ENCODE peak calls at places on chromosomes 13 and 19, in seven cellular contexts. I is A172; P is omental fat pad; L is HFFc6; M is activated CD4-positive, alpha-beta T cell treated with anti-CD3 and anti-CD28 coated beads, Interleukin-2, amount 50 U/mL, for 4 hours; E is iPS DF 19.7; Q is colonic mucosa. V is an unnamed sample.

GRCh38 chr13:37905736-37906135 is 36.2 kb upstream of the TRPC4 start:
- DNase-seq in I (peak; percentile 11), P (no peak), L (no peak), M (no peak), E (no peak), Q (no peak), V (no peak)

GRCh38 chr19:30931307-30931706 is 417.9 kb downstream of the TSHZ3 start:
- DNase-seq in I (no peak), P (no peak), L (no peak), M (no peak), E (no peak), Q (no peak), V (no peak)

GRCh38 chr19:9674669-9675357 is at the start of gene ZNF562:
- DNase-seq in I (peak; percentile 89), P (peak; percentile 64), L (peak; percentile 81), M (peak; percentile 78), E (peak; percentile 67), Q (peak; percentile 91), V (peak; percentile 88)

GRCh38 chr13:112940236-112940635 is 28.8 kb upstream of the MCF2L start:
- DNase-seq in I (no peak), P (no peak), L (no peak), M (no peak), E (no peak), Q (no peak), V (no peak)

GRCh38 chr13:99829593-99830239 is 141.9 kb downstream of the ZIC5 start:
- DNase-seq in I (no peak), P (no peak), L (no peak), M (no peak), E (no peak), Q (no peak), V (no peak)

GRCh38 chr19:49387936-49388372 is at the start of gene KASH5:
- DNase-seq in I (no peak), P (no peak), L (no peak), M (peak; percentile 77), E (no peak), Q (peak; percentile 74), V (peak; percentile 82)

GRCh38 chr13:106736941-106737340 is 169.0 kb upstream of the ARGLU1 start:
- DNase-seq in I (no peak), P (no peak), L (no peak), M (no peak), E (no peak), Q (no peak), V (no peak)

GRCh38 chr13:104114111-104114510 is 1047.9 kb upstream of the SLC10A2 start:
- DNase-seq in I (no peak), P (no peak), L (no peak), M (no peak), E (no peak), Q (no peak), V (no peak)

GRCh38 chr13:44048326-44048725 is 168.6 kb downstream of the LACC1 start:
- DNase-seq in I (no peak), P (no peak), L (peak; percentile 17), M (no peak), E (no peak), Q (no peak), V (no peak)

GRCh38 chr13:41465215-41465907 is 8.0 kb downstream of the RGCC start:
- DNase-seq in I (peak; percentile 44), P (no peak), L (peak; percentile 55), M (peak; percentile 85), E (no peak), Q (peak; percentile 33), V (peak; percentile 50)

GRCh38 chr13:45082964-45083363 is 37.3 kb upstream of the GTF2F2 start:
- DNase-seq in I (peak; percentile 16), P (no peak), L (peak; percentile 71), M (no peak), E (no peak), Q (no peak), V (no peak)

GRCh38 chr13:40692946-40693345 is 26.5 kb upstream of the FOXO1 start:
- DNase-seq in I (peak; percentile 36), P (no peak), L (peak; percentile 16), M (no peak), E (no peak), Q (no peak), V (no peak)

GRCh38 chr19:6556480-6556879 is 25.7 kb downstream of the TNFSF9 start:
- DNase-seq in I (peak; percentile 68), P (no peak), L (no peak), M (no peak), E (no peak), Q (no peak), V (no peak)

GRCh38 chr13:24630851-24631341 is 49.3 kb upstream of the ATP12A start:
- DNase-seq in I (peak; percentile 5), P (no peak), L (no peak), M (no peak), E (no peak), Q (no peak), V (no peak)

GRCh38 chr13:71459708-71460107 is 407.3 kb downstream of the DACH1 start:
- DNase-seq in I (no peak), P (no peak), L (no peak), M (no peak), E (no peak), Q (no peak), V (no peak)

GRCh38 chr13:114263590-114263989 is 17.8 kb upstream of the UPF3A start:
- DNase-seq in I (no peak), P (no peak), L (no peak), M (no peak), E (no peak), Q (no peak), V (no peak)

GRCh38 chr13:97125810-97126738 is 96.1 kb upstream of the MBNL2 start:
- DNase-seq in I (peak; percentile 62), P (no peak), L (peak; percentile 18), M (no peak), E (no peak), Q (no peak), V (no peak)

GRCh38 chr19:40214936-40215335 is 3.2 kb downstream of the TTC9B start:
- DNase-seq in I (no peak), P (no peak), L (no peak), M (no peak), E (no peak), Q (no peak), V (no peak)

GRCh38 chr19:39351537-39352037 is 9.4 kb downstream of the SAMD4B start:
- DNase-seq in I (no peak), P (no peak), L (peak; percentile 21), M (no peak), E (no peak), Q (no peak), V (no peak)

GRCh38 chr19:2083174-2083854 is 12.8 kb downstream of the MOB3A start:
- DNase-seq in I (no peak), P (no peak), L (no peak), M (peak; percentile 63), E (no peak), Q (no peak), V (no peak)

GRCh38 chr13:111183087-111183645 is 68.1 kb downstream of the ARHGEF7 start:
- DNase-seq in I (no peak), P (no peak), L (no peak), M (no peak), E (no peak), Q (no peak), V (no peak)

GRCh38 chr19:58330458-58330857 is 3.7 kb downstream of the ZSCAN22 start:
- DNase-seq in I (peak; percentile 88), P (no peak), L (peak; percentile 60), M (no peak), E (no peak), Q (no peak), V (no peak)

GRCh38 chr13:26017196-26017921 is 34.5 kb downstream of the SHISA2 start:
- DNase-seq in I (no peak), P (no peak), L (no peak), M (no peak), E (no peak), Q (no peak), V (no peak)

GRCh38 chr19:46924874-46925547 is 64.2 kb downstream of the ARHGAP35 start:
- DNase-seq in I (no peak), P (no peak), L (no peak), M (no peak), E (no peak), Q (peak; percentile 50), V (no peak)

GRCh38 chr19:33818426-33818825 is 21.8 kb downstream of the KCTD15 start:
- DNase-seq in I (no peak), P (no peak), L (no peak), M (no peak), E (no peak), Q (no peak), V (no peak)

GRCh38 chr13:113903361-113903760 is 39.5 kb upstream of the GAS6 start:
- DNase-seq in I (no peak), P (peak; percentile 6), L (peak; percentile 60), M (no peak), E (no peak), Q (peak; percentile 18), V (peak; percentile 55)

GRCh38 chr19:57171551-57172081 is 4.3 kb upstream of the DUXA start:
- DNase-seq in I (no peak), P (no peak), L (no peak), M (peak; percentile 5), E (no peak), Q (peak; percentile 32), V (peak; percentile 34)

GRCh38 chr19:3471954-3472655 is 8.2 kb downstream of the SMIM24 start:
- DNase-seq in I (no peak), P (no peak), L (no peak), M (peak; percentile 21), E (no peak), Q (no peak), V (no peak)

GRCh38 chr13:61413572-61413971 is 2.1 kb downstream of the PCDH20 start:
- DNase-seq in I (no peak), P (no peak), L (no peak), M (no peak), E (no peak), Q (no peak), V (no peak)

GRCh38 chr13:40194204-40194806 is 472.1 kb downstream of the FOXO1 start:
- DNase-seq in I (no peak), P (no peak), L (no peak), M (no peak), E (no peak), Q (no peak), V (no peak)

GRCh38 chr19:35555301-35556005 is 8.0 kb downstream of the ATP4A start:
- DNase-seq in I (peak; percentile 68), P (no peak), L (no peak), M (no peak), E (peak; percentile 45), Q (no peak), V (no peak)

GRCh38 chr19:55913643-55914268 is 18.4 kb downstream of the NLRP13 start:
- DNase-seq in I (peak; percentile 16), P (no peak), L (no peak), M (no peak), E (no peak), Q (no peak), V (no peak)

V was measured in breast epithelium.